ENCODE peak calls at places on chromosomes 13 and 19, in seven cellular contexts. One of them, this sample, is unnamed.

GRCh38 chr19:35073516-35073915 is 32.0 kb downstream of the HPN start:
- DNase-seq in omental fat pad: no peak
- DNase-seq in HEK293T: no peak
- DNase-seq in astrocyte of the cerebellum: no peak
- DNase-seq in stimulated activated CD8-positive, alpha-beta memory T cell treated with anti-CD3 and anti-CD28 coated beads, Interleukin-7, amount 100 ng/mL, for 24 hours: no peak
- DNase-seq in NCI-H146: no peak
- DNase-seq in NCI-H69: peak
- DNase-seq in this sample: no peak

GRCh38 chr13:62320129-62320724 is 904.6 kb upstream of the PCDH20 start:
- DNase-seq in omental fat pad: no peak
- DNase-seq in HEK293T: peak
- DNase-seq in astrocyte of the cerebellum: peak
- DNase-seq in stimulated activated CD8-positive, alpha-beta memory T cell treated with anti-CD3 and anti-CD28 coated beads, Interleukin-7, amount 100 ng/mL, for 24 hours: no peak
- DNase-seq in NCI-H146: peak
- DNase-seq in NCI-H69: peak
- DNase-seq in this sample: no peak

GRCh38 chr13:106589716-106590115 is 21.8 kb upstream of the ARGLU1 start:
- DNase-seq in omental fat pad: no peak
- DNase-seq in HEK293T: no peak
- DNase-seq in astrocyte of the cerebellum: no peak
- DNase-seq in stimulated activated CD8-positive, alpha-beta memory T cell treated with anti-CD3 and anti-CD28 coated beads, Interleukin-7, amount 100 ng/mL, for 24 hours: no peak
- DNase-seq in NCI-H146: no peak
- DNase-seq in NCI-H69: no peak
- DNase-seq in this sample: no peak

GRCh38 chr13:50386527-50387123 is 371.4 kb downstream of the KCNRG start:
- DNase-seq in omental fat pad: no peak
- DNase-seq in HEK293T: peak
- DNase-seq in astrocyte of the cerebellum: no peak
- DNase-seq in stimulated activated CD8-positive, alpha-beta memory T cell treated with anti-CD3 and anti-CD28 coated beads, Interleukin-7, amount 100 ng/mL, for 24 hours: no peak
- DNase-seq in NCI-H146: peak
- DNase-seq in NCI-H69: peak
- DNase-seq in this sample: no peak

GRCh38 chr13:31595568-31595967 is 143.8 kb upstream of the RXFP2 start:
- DNase-seq in omental fat pad: no peak
- DNase-seq in HEK293T: no peak
- DNase-seq in astrocyte of the cerebellum: no peak
- DNase-seq in stimulated activated CD8-positive, alpha-beta memory T cell treated with anti-CD3 and anti-CD28 coated beads, Interleukin-7, amount 100 ng/mL, for 24 hours: no peak
- DNase-seq in NCI-H146: no peak
- DNase-seq in NCI-H69: no peak
- DNase-seq in this sample: no peak

GRCh38 chr19:29404951-29405727 is 120.7 kb upstream of the VSTM2B start:
- DNase-seq in omental fat pad: no peak
- DNase-seq in HEK293T: no peak
- DNase-seq in astrocyte of the cerebellum: no peak
- DNase-seq in stimulated activated CD8-positive, alpha-beta memory T cell treated with anti-CD3 and anti-CD28 coated beads, Interleukin-7, amount 100 ng/mL, for 24 hours: no peak
- DNase-seq in NCI-H146: peak
- DNase-seq in NCI-H69: peak
- DNase-seq in this sample: no peak

GRCh38 chr19:18719541-18719940 is 36.1 kb downstream of the CRTC1 start:
- DNase-seq in omental fat pad: no peak
- DNase-seq in HEK293T: no peak
- DNase-seq in astrocyte of the cerebellum: no peak
- DNase-seq in stimulated activated CD8-positive, alpha-beta memory T cell treated with anti-CD3 and anti-CD28 coated beads, Interleukin-7, amount 100 ng/mL, for 24 hours: no peak
- DNase-seq in NCI-H146: no peak
- DNase-seq in NCI-H69: no peak
- DNase-seq in this sample: no peak

GRCh38 chr19:17881701-17882100 is 10.0 kb downstream of the SLC5A5 start:
- DNase-seq in omental fat pad: no peak
- DNase-seq in HEK293T: no peak
- DNase-seq in astrocyte of the cerebellum: no peak
- DNase-seq in stimulated activated CD8-positive, alpha-beta memory T cell treated with anti-CD3 and anti-CD28 coated beads, Interleukin-7, amount 100 ng/mL, for 24 hours: no peak
- DNase-seq in NCI-H146: peak
- DNase-seq in NCI-H69: peak
- DNase-seq in this sample: no peak

GRCh38 chr13:23921451-23921888 is 24.2 kb upstream of the C1QTNF9B start:
- DNase-seq in omental fat pad: no peak
- DNase-seq in HEK293T: peak
- DNase-seq in astrocyte of the cerebellum: peak
- DNase-seq in stimulated activated CD8-positive, alpha-beta memory T cell treated with anti-CD3 and anti-CD28 coated beads, Interleukin-7, amount 100 ng/mL, for 24 hours: no peak
- DNase-seq in NCI-H146: peak
- DNase-seq in NCI-H69: peak
- DNase-seq in this sample: no peak

GRCh38 chr19:10615429-10616023 is 9.8 kb upstream of the SLC44A2 start:
- DNase-seq in omental fat pad: no peak
- DNase-seq in HEK293T: no peak
- DNase-seq in astrocyte of the cerebellum: no peak
- DNase-seq in stimulated activated CD8-positive, alpha-beta memory T cell treated with anti-CD3 and anti-CD28 coated beads, Interleukin-7, amount 100 ng/mL, for 24 hours: no peak
- DNase-seq in NCI-H146: no peak
- DNase-seq in NCI-H69: no peak
- DNase-seq in this sample: no peak

GRCh38 chr13:111202149-111202548 is 87.0 kb downstream of the ARHGEF7 start:
- DNase-seq in omental fat pad: no peak
- DNase-seq in HEK293T: no peak
- DNase-seq in astrocyte of the cerebellum: no peak
- DNase-seq in stimulated activated CD8-positive, alpha-beta memory T cell treated with anti-CD3 and anti-CD28 coated beads, Interleukin-7, amount 100 ng/mL, for 24 hours: no peak
- DNase-seq in NCI-H146: peak
- DNase-seq in NCI-H69: peak
- DNase-seq in this sample: no peak

GRCh38 chr19:6198896-6199239 is 63.4 kb downstream of the ACSBG2 start:
- DNase-seq in omental fat pad: no peak
- DNase-seq in HEK293T: no peak
- DNase-seq in astrocyte of the cerebellum: no peak
- DNase-seq in stimulated activated CD8-positive, alpha-beta memory T cell treated with anti-CD3 and anti-CD28 coated beads, Interleukin-7, amount 100 ng/mL, for 24 hours: no peak
- DNase-seq in NCI-H146: no peak
- DNase-seq in NCI-H69: peak
- DNase-seq in this sample: no peak